ENCODE peak calls at places on chromosome 3, in eight cellular contexts. G is NCI-H1092, C is pons, S is HCT116, H is GM23248, J is Right ventricle myocardium superior, A is fibroblast of the aortic adventitia, I is kidney glomerular epithelial cell. R is an unnamed sample.

GRCh38 chr3:29171583-29171990 is 109.3 kb upstream of the RBMS3 start:
- DNase-seq in G (no peak), C (no peak), S (no peak), H (no peak), J (no peak), A (no peak), I (no peak), R (no peak)

GRCh38 chr3:31705726-31706125 is 173.0 kb downstream of the STT3B start:
- DNase-seq in G (no peak), C (no peak), S (no peak), H (no peak), J (no peak), A (no peak), I (no peak), R (no peak)

GRCh38 chr3:25021816-25022215 is 406.2 kb upstream of the RARB start:
- DNase-seq in G (no peak), C (peak), S (no peak), H (peak), J (no peak), A (peak), I (peak), R (no peak)

GRCh38 chr3:24709921-24710320 is 215.3 kb upstream of the THRB start:
- DNase-seq in G (no peak), C (no peak), S (no peak), H (peak), J (no peak), A (no peak), I (no peak), R (no peak)

GRCh38 chr3:62318365-62318751 is 55.0 kb downstream of the FEZF2 start:
- DNase-seq in G (no peak), C (no peak), S (no peak), H (no peak), J (no peak), A (no peak), I (no peak), R (no peak)

GRCh38 chr3:59464187-59464586 is 414.4 kb upstream of the CFAP20DC start:
- DNase-seq in G (no peak), C (no peak), S (no peak), H (no peak), J (no peak), A (no peak), I (no peak), R (no peak)

GRCh38 chr3:189316296-189317019 is 144.7 kb downstream of the TPRG1 start:
- DNase-seq in G (peak), C (no peak), S (no peak), H (no peak), J (no peak), A (no peak), I (no peak), R (no peak)

GRCh38 chr3:38627956-38628355 is 21.5 kb downstream of the SCN5A start:
- DNase-seq in G (no peak), C (no peak), S (no peak), H (peak), J (no peak), A (no peak), I (no peak), R (no peak)